ENCODE peak calls at places on chromosome 2, in five cellular contexts. Q, Y, O, X and G are unnamed samples.

GRCh38 chr2:118670868-118671267 is 176.6 kb downstream of the EN1 start:
- DNase-seq in Q (no peak), Y (no peak), O (peak), X (no peak), G (no peak)

GRCh38 chr2:3575534-3576324 is 669 bp downstream of the RPS7 start:
- DNase-seq in Q (no peak), Y (no peak), O (no peak), X (peak), G (no peak)

GRCh38 chr2:127067620-127068350 is 39.2 kb downstream of the BIN1 start:
- DNase-seq in Q (peak), Y (peak), O (peak), X (peak), G (peak)

GRCh38 chr2:152452256-152452973 is 117.4 kb downstream of the FMNL2 start:
- DNase-seq in Q (no peak), Y (no peak), O (no peak), X (no peak), G (no peak)

GRCh38 chr2:39523308-39524044 is 86.4 kb upstream of the MAP4K3 start:
- DNase-seq in Q (no peak), Y (peak), O (peak), X (no peak), G (no peak)

GRCh38 chr2:221552282-221552681 is 19.8 kb downstream of the EPHA4 start:
- DNase-seq in Q (no peak), Y (no peak), O (no peak), X (no peak), G (no peak)

GRCh38 chr2:136116813-136117390 is 1.0 kb downstream of the CXCR4 start:
- DNase-seq in Q (peak), Y (no peak), O (no peak), X (peak), G (peak)

GRCh38 chr2:143034292-143035074 is 94.7 kb upstream of the ARHGAP15 start:
- DNase-seq in Q (peak), Y (peak), O (peak), X (peak), G (peak)

GRCh38 chr2:187580462-187581124 is 26.4 kb upstream of the TFPI start:
- DNase-seq in Q (peak), Y (no peak), O (peak), X (no peak), G (no peak)

GRCh38 chr2:158099716-158100115 is 2.0 kb upstream of the UPP2 start:
- DNase-seq in Q (no peak), Y (no peak), O (no peak), X (peak), G (peak)

GRCh38 chr2:187404431-187405110 is 43.5 kb downstream of the CALCRL start:
- DNase-seq in Q (no peak), Y (no peak), O (no peak), X (no peak), G (no peak)

GRCh38 chr2:202335791-202336467 is 40.2 kb upstream of the BMPR2 start:
- DNase-seq in Q (no peak), Y (no peak), O (no peak), X (no peak), G (no peak)

DNA sequence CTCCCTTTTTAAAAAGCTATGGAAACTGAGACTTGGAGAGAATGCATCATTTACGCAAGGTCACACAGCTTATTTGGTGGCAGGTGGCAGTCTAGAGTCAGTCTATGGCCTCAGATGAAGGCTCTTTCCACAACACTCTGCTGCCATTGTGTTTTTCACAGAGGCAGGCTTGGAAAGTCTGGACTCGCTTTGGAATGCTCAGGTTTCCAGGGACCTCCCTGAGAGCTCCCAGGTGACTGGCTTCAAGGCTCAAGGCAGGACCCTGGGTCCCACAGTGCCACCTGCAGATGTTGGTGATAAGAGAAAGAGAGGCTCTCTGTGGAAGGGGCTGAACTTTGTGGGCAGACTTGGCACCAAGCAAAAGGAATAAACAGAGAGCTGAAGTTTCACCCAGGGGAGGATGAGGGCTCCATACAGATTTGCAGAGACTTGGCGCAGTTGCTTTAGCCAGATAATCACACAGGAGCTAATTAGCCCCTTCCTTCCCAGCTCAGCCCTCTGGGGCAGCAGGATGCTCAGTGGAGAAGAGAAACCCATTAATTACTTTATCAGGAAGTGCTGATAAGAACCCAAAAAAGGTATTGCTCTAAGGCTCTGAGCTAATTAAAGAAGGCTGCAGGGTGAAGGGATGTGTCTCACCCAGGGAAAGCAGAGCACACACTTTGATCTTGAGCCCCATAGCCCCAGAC is 103.5 kb downstream of the LBH start:
- DNase-seq in Q (peak), Y (no peak), O (no peak), X (no peak), G (no peak)
- TF ChIP-seq CTCF in Q (no peak), Y (no peak), O (peak), X (no peak), G (no peak)

GRCh38 chr2:29295843-29296242 is 180.6 kb downstream of the CLIP4 start:
- DNase-seq in Q (no peak), Y (no peak), O (peak), X (no peak), G (no peak)
- TF ChIP-seq CTCF in Q (peak), Y (peak), O (peak), X (peak), G (peak)

GRCh38 chr2:206921507-206921906 is 17.8 kb upstream of the CPO start:
- DNase-seq in Q (no peak), Y (no peak), O (no peak), X (no peak), G (no peak)

GRCh38 chr2:206920936-206921335 is 18.4 kb upstream of the CPO start:
- DNase-seq in Q (no peak), Y (peak), O (no peak), X (no peak), G (no peak)

GRCh38 chr2:206915136-206915535 is 24.2 kb upstream of the CPO start:
- DNase-seq in Q (no peak), Y (peak), O (peak), X (peak), G (no peak)

GRCh38 chr2:206920310-206920709 is 19.0 kb upstream of the CPO start:
- DNase-seq in Q (no peak), Y (no peak), O (no peak), X (no peak), G (no peak)

GRCh38 chr2:206918258-206918657 is 21.1 kb upstream of the CPO start:
- DNase-seq in Q (no peak), Y (no peak), O (no peak), X (no peak), G (no peak)
- TF ChIP-seq CTCF in Q (no peak), Y (no peak), O (no peak), X (no peak), G (no peak)

GRCh38 chr2:9420495-9420894 is 2.8 kb downstream of the ITGB1BP1 start:
- DNase-seq in Q (no peak), Y (no peak), O (no peak), X (no peak), G (no peak)

GRCh38 chr2:9424447-9425164 is 1.2 kb downstream of the CPSF3 start:
- DNase-seq in Q (no peak), Y (no peak), O (no peak), X (no peak), G (no peak)

GRCh38 chr2:9422321-9423099 is 818 bp downstream of the ITGB1BP1 start:
- DNase-seq in Q (peak), Y (no peak), O (peak), X (peak), G (no peak)

GRCh38 chr2:9423922-9424272 is 443 bp downstream of the CPSF3 start:
- DNase-seq in Q (peak), Y (no peak), O (no peak), X (no peak), G (no peak)

GRCh38 chr2:9423100-9423921 is at the start of the genes CPSF3 and ITGB1BP1:
- DNase-seq in Q (peak), Y (peak), O (peak), X (peak), G (peak)
- TF ChIP-seq CTCF in Q (no peak), Y (peak), O (no peak), X (no peak), G (no peak)

GRCh38 chr2:47541848-47542450 is 139.0 kb downstream of the MSH2 start:
- DNase-seq in Q (no peak), Y (no peak), O (no peak), X (no peak), G (no peak)

GRCh38 chr2:47535073-47535472 is 132.1 kb downstream of the MSH2 start:
- DNase-seq in Q (no peak), Y (no peak), O (no peak), X (no peak), G (no peak)

GRCh38 chr2:47535991-47536390 is 133.0 kb downstream of the MSH2 start:
- DNase-seq in Q (no peak), Y (no peak), O (peak), X (peak), G (no peak)

GRCh38 chr2:47536696-47537095 is 133.7 kb downstream of the MSH2 start:
- DNase-seq in Q (no peak), Y (no peak), O (peak), X (no peak), G (no peak)

GRCh38 chr2:47539228-47539627 is 136.3 kb downstream of the MSH2 start:
- DNase-seq in Q (no peak), Y (no peak), O (no peak), X (no peak), G (no peak)
- TF ChIP-seq CTCF in Q (no peak), Y (peak), O (peak), X (no peak), G (no peak)

GRCh38 chr2:96098900-96099590 is 17.3 kb downstream of the ADRA2B start:
- DNase-seq in Q (no peak), Y (no peak), O (no peak), X (peak), G (no peak)

GRCh38 chr2:96099861-96100798 is 16.2 kb downstream of the ADRA2B start:
- DNase-seq in Q (no peak), Y (no peak), O (no peak), X (peak), G (peak)

GRCh38 chr2:96097441-96097840 is 18.9 kb downstream of the ADRA2B start:
- DNase-seq in Q (no peak), Y (no peak), O (no peak), X (no peak), G (no peak)

GRCh38 chr2:96100893-96101304 is 15.5 kb downstream of the ADRA2B start:
- DNase-seq in Q (no peak), Y (no peak), O (no peak), X (peak), G (no peak)

DNA sequence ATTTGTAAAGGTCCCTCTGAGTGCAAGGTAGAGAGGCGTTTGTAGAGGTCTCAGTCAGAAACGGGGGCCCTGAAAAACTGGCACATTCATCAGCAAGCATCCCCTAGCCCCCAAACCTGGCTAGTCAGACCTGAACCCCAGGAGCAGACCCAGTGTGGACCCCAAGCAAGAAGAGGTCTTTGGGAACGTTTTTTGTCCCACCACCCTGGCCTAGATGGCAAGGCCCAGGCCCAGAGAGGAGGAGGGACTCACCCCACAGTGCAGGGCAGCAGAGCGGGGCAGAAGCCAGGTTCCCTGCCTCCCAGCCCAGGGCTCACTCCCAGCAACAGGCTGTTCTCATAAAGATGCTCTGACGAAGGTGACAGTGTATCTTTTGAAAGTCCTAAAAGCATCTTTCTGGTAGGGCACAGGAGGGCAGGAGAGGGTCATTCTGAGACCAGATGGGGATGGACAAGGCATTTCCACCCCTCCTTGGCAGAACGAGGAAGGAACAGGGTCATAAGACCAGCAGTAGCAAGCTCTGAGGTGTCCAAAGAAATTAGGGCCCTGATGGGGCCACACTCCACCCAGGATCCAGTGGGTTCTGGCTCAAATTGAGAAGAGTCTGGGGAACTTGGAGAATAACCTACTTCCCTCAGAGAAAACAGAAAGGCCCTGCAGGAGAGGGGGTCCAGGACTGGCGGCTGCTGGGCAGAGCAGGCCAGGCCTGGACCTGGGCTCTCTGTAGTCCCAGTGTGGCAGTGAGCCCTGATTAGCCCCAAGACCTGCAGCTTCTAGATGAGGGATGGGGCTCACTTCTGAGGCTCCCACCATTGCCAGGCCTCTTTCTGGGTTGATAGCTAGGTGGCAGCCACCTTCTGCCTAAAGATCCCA is 18.2 kb downstream of the ADRA2B start:
- DNase-seq in Q (no peak), Y (no peak), O (no peak), X (no peak), G (peak)
- TF ChIP-seq CTCF in Q (no peak), Y (no peak), O (no peak), X (no peak), G (no peak)

GRCh38 chr2:45379399-45380087 is 231.5 kb downstream of the SRBD1 start:
- DNase-seq in Q (no peak), Y (no peak), O (no peak), X (no peak), G (no peak)
- TF ChIP-seq CTCF in Q (no peak), Y (no peak), O (no peak), X (no peak), G (no peak)

DNA sequence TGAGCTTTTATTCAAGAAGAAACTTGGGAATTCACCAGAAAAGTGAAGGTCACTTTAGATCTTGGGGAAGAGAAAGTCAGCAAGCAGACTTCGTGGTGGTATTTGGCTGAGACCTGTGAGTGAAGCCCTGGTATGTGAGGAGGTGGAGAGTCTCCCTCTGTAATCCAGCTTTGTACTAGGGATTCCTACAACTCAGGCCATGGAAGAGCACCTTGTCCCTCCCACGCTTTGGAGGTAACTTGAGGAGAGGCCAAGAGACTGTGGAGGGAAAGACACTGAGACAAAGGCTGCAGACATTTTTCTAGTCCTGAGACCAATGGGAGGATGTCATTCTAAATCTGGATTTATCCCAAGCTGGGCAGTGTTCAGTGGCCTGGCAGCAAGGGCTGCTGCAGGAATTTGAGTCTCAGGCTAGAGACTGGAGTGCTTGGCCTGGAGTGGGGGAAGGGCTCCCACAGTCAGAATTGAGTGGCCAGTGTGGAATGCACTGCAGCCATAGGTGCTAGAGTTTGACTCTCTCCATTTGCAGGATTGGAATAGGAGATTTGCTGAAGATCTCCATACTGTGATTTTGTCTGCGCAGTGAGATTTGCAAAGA is 219.0 kb downstream of the ACTR3 start:
- DNase-seq in Q (no peak), Y (no peak), O (no peak), X (no peak), G (no peak)
- TF ChIP-seq CTCF in Q (no peak), Y (no peak), O (no peak), X (no peak), G (no peak)